ENCODE peak calls at places on chromosome 2, in four cellular contexts. Z, G, C and H are unnamed samples.

GRCh38 chr2:233938676-233939370 is 21.6 kb downstream of the TRPM8 start:
- DNase-seq in Z (no peak), G (no peak), C (peak), H (no peak)

GRCh38 chr2:128304715-128305554 is 13.7 kb downstream of the HS6ST1 start:
- DNase-seq in G (no peak), C (peak), Z (no peak), H (no peak)

GRCh38 chr2:62792408-62792807 is 86.9 kb downstream of the EHBP1 start:
- DNase-seq in G (no peak), C (no peak), Z (no peak), H (no peak)

GRCh38 chr2:239293450-239294430 is 107.1 kb downstream of the HDAC4 start:
- DNase-seq in G (no peak), C (no peak), Z (no peak), H (no peak)

GRCh38 chr2:106701134-106701994 is 184.6 kb downstream of the ST6GAL2 start:
- DNase-seq in Z (no peak), C (no peak), G (no peak), H (no peak)

GRCh38 chr2:219169950-219170654 is at the start of gene SLC23A3:
- DNase-seq in C (no peak), Z (no peak), G (no peak), H (no peak)

GRCh38 chr2:120945832-120946231 is 210.2 kb downstream of the GLI2 start:
- DNase-seq in G (no peak), C (no peak), Z (no peak), H (no peak)

GRCh38 chr2:237297421-237298155 is 116.4 kb downstream of the COL6A3 start:
- DNase-seq in C (no peak), Z (no peak), G (no peak), H (no peak)

GRCh38 chr2:231347081-231347480 is 48.4 kb upstream of the B3GNT7 start:
- DNase-seq in Z (no peak), C (no peak), G (no peak), H (no peak)

GRCh38 chr2:223815186-223815883 is 22.0 kb downstream of the AP1S3 start:
- DNase-seq in Z (no peak), G (no peak), C (no peak), H (peak)

GRCh38 chr2:86454238-86454637 is 13.1 kb downstream of the KDM3A start:
- DNase-seq in G (no peak), Z (no peak), C (no peak), H (no peak)

GRCh38 chr2:40716879-40717278 is 265.0 kb upstream of the SLC8A1 start:
- DNase-seq in Z (no peak), G (no peak), C (no peak), H (no peak)

GRCh38 chr2:109614715-109615636 is 812 bp downstream of the SOWAHC start:
- DNase-seq in C (peak), G (no peak), Z (no peak), H (no peak)

GRCh38 chr2:38810488-38810887 is 32.5 kb downstream of the GEMIN6 start:
- DNase-seq in C (no peak), G (no peak), Z (no peak), H (no peak)

GRCh38 chr2:9738718-9739496 is 104.4 kb upstream of the TAF1B start:
- DNase-seq in C (no peak), G (no peak), Z (no peak), H (no peak)

GRCh38 chr2:239774142-239774462 is 251.0 kb downstream of the NDUFA10 start:
- DNase-seq in G (no peak), Z (no peak), C (no peak), H (no peak)

GRCh38 chr2:109125595-109126500 is 3.2 kb upstream of the SH3RF3 start:
- DNase-seq in C (no peak), Z (no peak), G (no peak), H (no peak)

GRCh38 chr2:1431886-1432400 is 18.7 kb downstream of the TPO start:
- DNase-seq in G (no peak), C (no peak), Z (no peak), H (no peak)

GRCh38 chr2:54041135-54041534 is 70.3 kb upstream of the PSME4 start:
- DNase-seq in G (no peak), C (no peak), Z (no peak), H (no peak)

GRCh38 chr2:109636290-109636675 is 22.1 kb downstream of the SOWAHC start:
- DNase-seq in Z (no peak), C (no peak), G (no peak), H (no peak)

GRCh38 chr2:10441966-10442365 is 6.2 kb downstream of the ODC1 start:
- DNase-seq in C (no peak), Z (no peak), G (no peak), H (no peak)

GRCh38 chr2:122031544-122032263 is 276.3 kb downstream of the TSN start:
- DNase-seq in G (no peak), Z (no peak), C (no peak), H (no peak)

GRCh38 chr2:157853211-157853610 is 22.9 kb downstream of the ACVR1 start:
- DNase-seq in C (no peak), Z (no peak), G (no peak), H (no peak)

GRCh38 chr2:218035463-218036100 is 32.8 kb upstream of the TNS1 start:
- DNase-seq in Z (no peak), C (no peak), G (no peak), H (no peak)
- H3K4me3 ChIP-seq in Z (no peak), C (no peak), G (no peak), H (no peak)

GRCh38 chr2:25252291-25253152 is 84.1 kb upstream of the POMC start:
- DNase-seq in C (peak), G (no peak), Z (no peak), H (no peak)
- H3K4me3 ChIP-seq in C (peak), G (peak), Z (no peak), H (peak)

DNA sequence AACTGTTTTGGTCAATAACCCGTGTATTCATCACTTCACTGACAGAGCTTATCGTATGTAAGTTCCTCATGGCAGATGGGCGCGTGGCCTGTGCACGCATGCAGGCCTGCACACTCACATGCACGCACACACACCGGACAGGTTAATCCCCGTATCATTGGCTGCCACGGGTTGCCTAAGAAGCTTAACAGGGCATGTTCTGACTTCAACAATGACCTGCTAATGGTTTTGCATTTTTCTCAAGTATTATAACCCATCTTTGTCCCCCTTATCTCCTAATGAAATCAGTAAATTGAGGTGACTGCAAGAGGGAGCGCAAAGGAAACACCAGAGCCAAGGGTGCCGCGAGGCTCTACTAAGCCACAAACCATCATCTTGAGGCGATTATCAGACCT is 399.0 kb upstream of the ID2 start:
- DNase-seq in G (no peak), Z (no peak), C (no peak), H (no peak)
- H3K4me3 ChIP-seq in G (no peak), Z (no peak), C (no peak), H (no peak)

GRCh38 chr2:154433010-154433409 is 265.5 kb upstream of the KCNJ3 start:
- DNase-seq in G (no peak), C (no peak), Z (no peak), H (no peak)

GRCh38 chr2:154425999-154426398 is 272.5 kb upstream of the KCNJ3 start:
- DNase-seq in C (no peak), Z (no peak), G (no peak), H (no peak)

DNA sequence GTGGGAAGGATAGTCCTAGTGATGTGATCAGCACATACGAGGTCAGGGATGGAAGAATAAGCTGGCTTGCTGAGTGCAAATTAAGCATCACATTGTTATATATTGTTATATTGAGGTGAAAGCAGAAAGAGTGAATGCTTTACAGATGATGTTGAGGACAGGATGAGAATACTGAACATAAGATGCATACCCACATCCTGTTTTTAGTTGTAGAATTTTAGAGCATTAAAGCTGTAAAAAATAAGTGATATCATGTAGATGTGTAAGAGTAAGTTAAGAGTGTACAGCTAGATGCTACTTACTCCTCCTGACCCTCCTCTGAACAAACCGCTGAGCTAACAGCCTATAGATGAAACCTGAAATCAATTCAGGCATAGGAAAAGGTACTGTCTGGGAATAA is 271.0 kb upstream of the KCNJ3 start:
- DNase-seq in G (no peak), C (no peak), Z (no peak), H (no peak)
- H3K4me3 ChIP-seq in G (no peak), C (no peak), Z (no peak), H (no peak)

DNA sequence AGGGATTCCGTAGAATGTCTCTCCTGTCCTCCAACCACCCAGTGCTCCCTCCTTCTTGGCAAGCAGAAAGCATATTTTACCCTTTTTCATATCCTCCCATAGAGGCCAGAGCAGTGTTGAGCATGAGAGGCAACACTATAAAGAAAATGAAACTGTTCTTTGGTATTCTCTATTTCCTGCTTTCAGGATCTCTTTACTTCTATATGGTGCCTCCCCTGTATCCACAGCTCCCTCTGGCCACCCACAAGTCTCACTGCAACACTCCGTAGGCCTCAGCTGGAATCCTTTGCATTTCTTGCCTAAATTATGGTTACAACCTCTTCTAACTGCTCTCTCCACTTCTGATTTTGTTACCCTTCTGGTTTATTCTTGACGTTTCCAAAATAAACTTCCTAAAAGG is 74.9 kb upstream of the C2orf15 start:
- DNase-seq in C (peak), G (no peak), Z (peak), H (no peak)
- H3K4me3 ChIP-seq in C (no peak), G (no peak), Z (no peak), H (no peak)

GRCh38 chr2:179860255-179861026 is 971 bp downstream of the ZNF385B start:
- DNase-seq in C (peak), Z (peak), G (peak), H (no peak)
- H3K4me3 ChIP-seq in C (peak), Z (peak), G (peak), H (peak)

GRCh38 chr2:202023198-202023903 is 10.3 kb upstream of the FZD7 start:
- DNase-seq in G (no peak), C (peak), Z (no peak), H (no peak)

GRCh38 chr2:202022755-202023154 is 10.9 kb upstream of the FZD7 start:
- DNase-seq in C (no peak), Z (no peak), G (no peak), H (no peak)

GRCh38 chr2:202025816-202026215 is 7.8 kb upstream of the FZD7 start:
- DNase-seq in G (no peak), C (no peak), Z (no peak), H (no peak)

GRCh38 chr2:202024871-202025270 is 8.8 kb upstream of the FZD7 start:
- DNase-seq in C (no peak), Z (no peak), G (no peak), H (no peak)

DNA sequence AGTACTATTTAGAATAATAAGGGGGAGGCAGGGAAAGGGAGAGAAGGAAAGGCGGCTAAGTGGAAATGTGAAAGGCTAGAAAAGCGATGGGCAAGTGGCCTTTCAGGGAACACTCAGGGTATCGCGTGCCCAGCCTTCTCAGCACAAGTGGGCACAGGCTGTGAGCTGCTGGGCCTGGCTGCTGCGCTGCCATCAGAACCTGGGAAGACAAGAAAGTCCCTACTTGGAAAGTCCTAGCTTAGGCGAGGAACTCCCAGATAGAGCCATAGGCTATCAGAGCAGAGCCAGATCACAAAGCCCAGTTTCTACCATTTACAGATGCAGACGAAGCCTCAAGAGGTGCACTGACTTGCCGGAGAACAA is 9.8 kb upstream of the FZD7 start:
- DNase-seq in C (no peak), G (no peak), Z (no peak), H (no peak)
- H3K4me3 ChIP-seq in C (peak), G (no peak), Z (no peak), H (no peak)

GRCh38 chr2:30421026-30421425 is 26.0 kb upstream of the LCLAT1 start:
- DNase-seq in C (no peak), Z (no peak), G (no peak), H (no peak)
- H3K4me3 ChIP-seq in C (no peak), Z (no peak), G (no peak), H (no peak)

DNA sequence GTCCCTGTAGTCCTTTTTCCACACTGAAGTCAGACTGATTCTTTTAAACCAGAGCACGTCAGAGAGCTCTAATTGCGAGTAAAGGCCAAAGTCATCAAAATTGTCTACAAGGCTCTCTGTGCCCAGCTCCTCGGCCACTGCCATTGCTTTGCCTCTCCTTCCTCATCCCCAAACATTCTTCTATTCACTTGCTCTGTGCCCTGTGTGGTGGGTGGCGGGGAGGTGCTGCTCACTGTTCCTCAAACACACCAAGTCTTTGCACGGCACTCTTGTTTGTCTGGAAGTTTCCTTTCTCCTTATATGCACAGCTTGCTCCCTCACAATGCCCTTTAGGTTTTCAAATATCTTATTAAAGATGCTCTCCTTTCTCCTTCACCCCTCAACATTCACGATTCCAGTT is 100.1 kb upstream of the FSHR start:
- DNase-seq in Z (no peak), G (no peak), C (no peak), H (no peak)
- H3K4me3 ChIP-seq in Z (no peak), G (no peak), C (no peak), H (no peak)

GRCh38 chr2:174035117-174035516 is 69.9 kb upstream of the SP3 start:
- DNase-seq in C (no peak), Z (no peak), G (no peak), H (no peak)

GRCh38 chr2:174038472-174038871 is 73.3 kb upstream of the SP3 start:
- DNase-seq in C (no peak), Z (peak), G (no peak), H (no peak)

GRCh38 chr2:174036825-174037224 is 71.7 kb upstream of the SP3 start:
- DNase-seq in C (no peak), G (no peak), Z (no peak), H (no peak)

GRCh38 chr2:174033163-174033550 is 68.0 kb upstream of the SP3 start:
- DNase-seq in C (no peak), Z (no peak), G (no peak), H (no peak)

DNA sequence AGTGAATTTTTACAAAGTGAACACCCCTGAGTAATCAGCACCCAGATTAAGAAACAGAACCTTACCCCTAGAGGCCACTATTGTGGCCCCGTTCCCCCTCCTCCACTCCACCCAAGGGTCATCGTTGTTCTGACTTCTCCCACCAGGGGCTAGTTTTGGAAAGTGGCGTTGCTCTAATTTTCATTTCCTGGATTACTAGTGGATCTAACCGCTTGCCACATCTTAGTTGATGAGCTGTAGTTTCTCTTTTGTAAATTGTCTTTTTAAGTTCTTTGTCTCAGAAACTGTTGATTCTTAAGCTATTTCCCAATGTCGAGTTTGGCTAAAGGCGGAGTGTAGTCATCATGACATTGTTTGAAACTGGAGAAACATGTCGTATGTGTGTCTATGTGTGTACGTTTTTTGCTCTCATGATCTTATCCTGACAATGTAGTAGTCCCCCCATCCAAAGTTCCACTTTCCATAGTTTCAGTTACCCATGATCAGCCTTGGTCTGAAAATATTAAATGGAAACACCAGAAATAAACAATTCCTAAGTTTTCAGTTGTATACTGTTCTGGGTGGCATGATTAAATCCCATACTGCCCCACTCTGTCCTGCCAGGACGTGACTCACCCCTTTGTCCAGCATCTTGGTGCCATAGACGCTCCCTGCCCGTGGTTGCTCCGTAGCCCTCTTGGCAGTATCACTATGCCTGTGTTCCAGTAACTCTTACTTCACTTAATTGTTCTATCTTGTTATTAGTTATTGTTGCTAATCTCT is 71.0 kb upstream of the SP3 start:
- DNase-seq in Z (no peak), G (no peak), C (peak), H (no peak)
- H3K4me3 ChIP-seq in Z (no peak), G (no peak), C (no peak), H (no peak)